ENCODE peak calls at places on chromosomes 4 and X, in seven cellular contexts. U is AG04449, H is bronchial epithelial cell, J is AG10803, O is cardiac fibroblast, B is GM12865, F is GM13976. N is an unnamed sample.

GRCh38 chrX:114047558-114047957 is 536.3 kb upstream of the HTR2C start:
- DNase-seq in O (no peak), H (no peak), U (no peak), B (no peak), F (no peak), J (no peak), N (no peak)

GRCh38 chrX:17741123-17741511 is 3.8 kb downstream of the SCML1 start:
- DNase-seq in O (no peak), J (no peak), U (no peak), B (no peak), F (no peak), H (no peak), N (no peak)

GRCh38 chrX:5236096-5236495 is 992.6 kb downstream of the NLGN4X start:
- DNase-seq in B (no peak), F (no peak), H (no peak), U (no peak), J (no peak), O (no peak), N (peak; percentile 2)

GRCh38 chr4:72592076-72592475 is 23.1 kb upstream of the ADAMTS3 start:
- DNase-seq in B (no peak), J (no peak), F (no peak), H (no peak), O (no peak), U (no peak), N (peak; percentile 4)

GRCh38 chrX:77076896-77077295 is 370.3 kb upstream of the FGF16 start:
- DNase-seq in F (no peak), U (no peak), O (no peak), J (no peak), B (no peak), H (no peak), N (no peak)

GRCh38 chr4:6760865-6761264 is 21.7 kb upstream of the KIAA0232 start:
- DNase-seq in O (no peak), F (no peak), J (no peak), B (no peak), U (no peak), H (no peak), N (no peak)

GRCh38 chr4:99749445-99750391 is 66.9 kb upstream of the DAPP1 start:
- DNase-seq in F (no peak), J (no peak), H (no peak), U (no peak), O (no peak), B (peak; percentile 5), N (no peak)

GRCh38 chrX:46757593-46757992 is 1.3 kb downstream of the SLC9A7 start:
- DNase-seq in H (peak; percentile 8), F (no peak), O (no peak), B (peak; percentile 10), J (no peak), U (no peak), N (no peak)

GRCh38 chrX:78321809-78322208 is 5.6 kb downstream of the CYSLTR1 start:
- DNase-seq in J (no peak), O (no peak), U (no peak), F (peak; percentile 31), H (peak; percentile 33), B (peak; percentile 88), N (no peak)

GRCh38 chrX:40174594-40175415 is 77.0 kb upstream of the BCOR start:
- DNase-seq in O (peak; percentile 46), B (peak; percentile 76), U (no peak), J (peak; percentile 51), F (no peak), H (no peak), N (peak; percentile 45)

GRCh38 chr4:66629927-66630326 is 915.4 kb downstream of the CENPC start:
- DNase-seq in H (no peak), F (no peak), J (no peak), U (no peak), B (no peak), O (no peak), N (no peak)

GRCh38 chr4:2390146-2390545 is 28.3 kb downstream of the ZFYVE28 start:
- DNase-seq in J (no peak), H (no peak), U (no peak), F (no peak), O (no peak), B (no peak), N (no peak)

GRCh38 chr4:137531951-137532868 is at the start of gene PCDH18:
- DNase-seq in U (peak; percentile 84), O (peak; percentile 97), B (peak; percentile 71), J (peak; percentile 98), H (peak; percentile 55), F (no peak), N (peak; percentile 68)

GRCh38 chrX:12360991-12361598 is 222.8 kb downstream of the FRMPD4 start:
- DNase-seq in B (no peak), J (peak; percentile 21), H (peak; percentile 51), U (no peak), F (no peak), O (peak; percentile 65), N (no peak)

GRCh38 chrX:51456814-51457213 is 39.6 kb downstream of the NUDT11 start:
- DNase-seq in B (no peak), O (peak; percentile 2), U (no peak), H (no peak), J (no peak), F (no peak), N (no peak)

GRCh38 chr4:102663073-102663472 is 97.7 kb downstream of the MANBA start:
- DNase-seq in H (peak; percentile 80), O (peak; percentile 76), J (peak; percentile 79), B (no peak), U (peak; percentile 65), F (no peak), N (no peak)

GRCh38 chr4:147307896-147308680 is 172.8 kb upstream of the EDNRA start:
- DNase-seq in O (no peak), H (peak; percentile 60), B (no peak), U (no peak), J (no peak), F (no peak), N (no peak)

GRCh38 chrX:14936561-14936960 is 63.3 kb downstream of the MOSPD2 start:
- DNase-seq in B (no peak), H (peak; percentile 65), J (peak; percentile 72), F (peak; percentile 12), U (peak; percentile 23), O (peak; percentile 66), N (no peak)

GRCh38 chr4:8871417-8872401 is at the start of gene HMX1:
- DNase-seq in U (no peak), F (no peak), B (no peak), J (no peak), H (no peak), O (no peak), N (peak; percentile 63)

GRCh38 chrX:128106630-128107029 is 54.4 kb upstream of the ACTRT1 start:
- DNase-seq in F (peak; percentile 1), J (no peak), H (peak; percentile 31), B (no peak), U (no peak), O (peak; percentile 0), N (peak; percentile 10)

GRCh38 chr4:182569561-182569960 is 326.4 kb downstream of the TENM3 start:
- DNase-seq in O (no peak), J (no peak), H (no peak), U (no peak), F (no peak), B (no peak), N (no peak)

GRCh38 chr4:177041356-177041755 is 248.6 kb upstream of the VEGFC start:
- DNase-seq in O (peak; percentile 57), J (peak; percentile 46), U (no peak), H (peak; percentile 17), F (no peak), B (no peak), N (no peak)

GRCh38 chrX:13747836-13748235 is 13.3 kb downstream of the OFD1 start:
- DNase-seq in O (peak; percentile 78), F (no peak), H (peak; percentile 64), U (no peak), B (peak; percentile 51), J (peak; percentile 67), N (no peak)

GRCh38 chrX:38165023-38165422 is 55.6 kb downstream of the SRPX start:
- DNase-seq in J (no peak), U (no peak), F (no peak), O (no peak), B (no peak), H (no peak), N (no peak)

GRCh38 chrX:38163193-38163592 is 57.5 kb downstream of the SRPX start:
- DNase-seq in B (no peak), U (no peak), H (no peak), J (no peak), F (no peak), O (no peak), N (no peak)

GRCh38 chrX:38170556-38170955 is 50.1 kb downstream of the SRPX start:
- DNase-seq in B (no peak), F (no peak), J (no peak), H (no peak), O (no peak), U (no peak), N (no peak)

DNA sequence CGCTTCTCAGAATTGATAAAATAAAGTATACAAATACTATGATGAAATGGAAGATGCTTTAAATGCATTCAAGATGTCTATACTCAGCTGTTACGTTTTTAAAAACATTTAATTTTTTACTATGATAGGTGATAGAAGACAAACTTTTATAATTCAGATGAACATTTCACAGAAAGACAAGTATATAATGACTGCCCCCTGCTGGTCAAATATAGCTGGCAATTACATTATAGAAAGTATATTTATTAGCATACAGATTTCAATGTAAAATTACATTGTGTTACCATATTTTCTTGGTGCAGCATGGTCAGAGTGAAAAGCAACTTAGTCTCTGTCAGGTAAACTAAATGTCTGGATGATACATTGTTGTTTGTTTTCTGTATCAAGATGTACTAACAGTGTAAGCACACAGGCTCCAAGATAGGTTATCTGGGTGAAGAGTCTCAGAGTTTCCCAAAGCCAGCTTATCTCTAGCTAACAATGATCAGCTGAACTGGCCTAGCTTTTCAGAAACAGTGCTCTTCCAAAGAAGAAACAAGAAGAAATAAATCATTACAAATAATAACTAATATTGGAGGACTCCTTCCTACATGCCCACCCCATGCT is 54.1 kb downstream of the SRPX start:
- DNase-seq in F (peak; percentile 20), B (peak; percentile 33), U (no peak), O (peak; percentile 48), H (peak; percentile 13), J (no peak), N (peak; percentile 5)
- TF ChIP-seq CTCF in F (peak; percentile 5), B (peak; percentile 13), U (peak; percentile 6), O (peak; percentile 20), H (peak; percentile 5), J (peak; percentile 56), N (peak; percentile 76)

DNA sequence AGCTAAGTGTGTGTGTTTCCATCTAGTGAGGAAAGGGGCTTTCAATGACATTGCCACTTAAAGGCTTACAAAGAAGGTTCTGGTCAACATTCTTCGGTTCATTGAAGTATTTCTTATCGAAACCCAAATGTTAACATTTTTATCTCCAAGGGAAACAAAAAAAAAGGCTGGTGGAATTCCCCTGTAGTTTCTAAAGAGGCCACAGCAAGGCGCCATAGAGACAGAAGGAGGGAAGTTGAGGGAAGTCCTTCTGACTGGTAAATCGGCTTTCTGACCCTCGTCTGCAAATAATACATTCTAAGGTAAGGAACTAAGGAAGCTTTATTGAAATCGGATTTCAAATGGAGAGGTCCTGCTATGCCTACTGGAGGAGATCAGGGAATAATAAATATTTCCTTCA is 1.7 kb upstream of the ZFP42 start:
- DNase-seq in U (no peak), H (no peak), F (no peak), O (peak; percentile 42), J (no peak), B (no peak), N (peak; percentile 30)
- TF ChIP-seq CTCF in U (no peak), H (no peak), F (no peak), O (peak; percentile 35), J (no peak), B (no peak), N (peak; percentile 66)

GRCh38 chrX:153922932-153923857 is 2.9 kb downstream of the ARHGAP4 start:
- DNase-seq in F (no peak), B (no peak), J (peak; percentile 46), U (no peak), H (no peak), O (peak; percentile 59), N (no peak)
- TF ChIP-seq CTCF in F (peak; percentile 18), B (no peak), J (peak; percentile 61), U (peak; percentile 50), H (peak; percentile 70), O (peak; percentile 65), N (peak; percentile 30)

GRCh38 chr4:168585168-168586091 is 88.6 kb downstream of the PALLD start:
- DNase-seq in U (no peak), O (peak; percentile 92), J (peak; percentile 77), H (peak; percentile 69), B (peak; percentile 35), F (peak; percentile 25), N (peak; percentile 69)
- TF ChIP-seq CTCF in U (peak; percentile 79), O (peak; percentile 82), J (peak; percentile 83), H (peak; percentile 79), B (peak; percentile 38), F (peak; percentile 51), N (peak; percentile 72)